ENCODE peak calls at places on chromosomes 16 and 17, in eight cellular contexts. Y is activated gamma-delta T cell; L is iris pigment epithelial cell; W is coronary artery; C is CD8-positive, alpha-beta T cell; X is stimulated activated effector memory CD8-positive, alpha-beta T cell treated with anti-CD3 and anti-CD28 coated beads, Interleukin-12 subunit alpha, Interleukin-12 subunit beta, amount 100 ng/mL, for 72 hours; J is NCI-H460; Z is activated CD4-positive, alpha-beta T cell treated with anti-CD3 and anti-CD28 coated beads for 48 hours. N is an unnamed sample.

GRCh38 chr17:42553866-42554249 is 1.1 kb downstream of the HSD17B1 start:
- DNase-seq in C (no peak), J (no peak), Y (no peak), X (no peak), W (no peak), L (no peak), Z (peak), N (no peak)

GRCh38 chr17:79035686-79036085 is 11.7 kb downstream of the C1QTNF1 start:
- DNase-seq in X (no peak), J (no peak), Z (no peak), W (peak), L (no peak), Y (no peak), C (no peak), N (no peak)

GRCh38 chr16:66087308-66087707 is 279.2 kb upstream of the CDH5 start:
- DNase-seq in C (no peak), X (no peak), L (no peak), W (no peak), Z (no peak), Y (no peak), J (no peak), N (no peak)

GRCh38 chr16:66640724-66641314 is 36.3 kb downstream of the CMTM3 start:
- DNase-seq in L (no peak), J (no peak), Y (no peak), X (no peak), W (no peak), C (no peak), Z (no peak), N (no peak)

GRCh38 chr17:82441686-82442487 is 8.7 kb downstream of the CYBC1 start:
- DNase-seq in J (no peak), W (no peak), L (no peak), C (no peak), X (no peak), Y (no peak), Z (no peak), N (peak)

GRCh38 chr16:149024-149675 is 3.3 kb upstream of the HBZ start:
- DNase-seq in C (no peak), X (no peak), L (peak), J (no peak), W (no peak), Z (no peak), Y (no peak), N (no peak)

GRCh38 chr17:75301502-75302206 is 12.4 kb upstream of the SLC25A19 start:
- DNase-seq in Z (no peak), W (no peak), L (no peak), Y (no peak), C (no peak), J (no peak), X (no peak), N (no peak)

GRCh38 chr16:22425036-22425801 is 50.8 kb upstream of the CDR2 start:
- DNase-seq in Z (no peak), L (peak), C (no peak), Y (no peak), W (peak), X (no peak), J (no peak), N (no peak)

GRCh38 chr16:72240949-72241348 is 69.0 kb upstream of the PMFBP1 start:
- DNase-seq in Z (no peak), Y (no peak), J (no peak), W (no peak), X (no peak), L (no peak), C (no peak), N (no peak)

GRCh38 chr17:43431741-43432523 is 33.1 kb downstream of the ARL4D start:
- DNase-seq in L (peak), W (no peak), C (no peak), J (no peak), Y (no peak), Z (no peak), X (no peak), N (no peak)

N was measured in GM20000.